ENCODE peak calls at places on chromosomes 16 and 17, in seven cellular contexts. T, M, W, E, P, I and S are unnamed samples.
A peak's percentile ranks its signal among the peaks of the same experiment; 100 is the strongest.

GRCh38 chr16:66705790-66706505 is 9.4 kb upstream of the CMTM4 start:
- DNase-seq in M (no peak), E (no peak), P (peak; percentile 89), T (no peak), W (no peak), I (no peak), S (no peak)

GRCh38 chr17:4513113-4514032 is 14.7 kb downstream of the SPNS2 start:
- DNase-seq in P (no peak), M (peak; percentile 19), T (no peak), W (no peak), I (no peak), E (no peak), S (no peak)

GRCh38 chr17:45391291-45391690 is 41.4 kb downstream of the ARHGAP27 start:
- DNase-seq in I (no peak), P (no peak), T (no peak), M (no peak), W (no peak), E (no peak), S (no peak)

GRCh38 chr17:79803421-79803996 is 6.6 kb upstream of the CBX8 start:
- DNase-seq in P (no peak), M (no peak), E (no peak), T (no peak), I (no peak), W (no peak), S (no peak)

GRCh38 chr17:41962111-41962510 is 4.5 kb upstream of the CNP start:
- DNase-seq in P (no peak), E (no peak), M (no peak), I (no peak), W (no peak), T (no peak), S (no peak)

GRCh38 chr16:27311449-27311831 is 2.3 kb upstream of the IL4R start:
- DNase-seq in W (no peak), P (no peak), I (no peak), M (no peak), E (no peak), T (no peak), S (no peak)

GRCh38 chr17:45896803-45897693 is 2.7 kb downstream of the MAPT start:
- DNase-seq in M (no peak), P (no peak), T (no peak), I (peak; percentile 73), E (no peak), W (no peak), S (no peak)

GRCh38 chr17:78746263-78746948 is 35.7 kb downstream of the CYTH1 start:
- DNase-seq in W (no peak), M (no peak), T (no peak), P (no peak), E (peak; percentile 42), I (no peak), S (no peak)

GRCh38 chr16:85924675-85925074 is 25.7 kb downstream of the IRF8 start:
- DNase-seq in E (no peak), I (no peak), M (peak; percentile 14), W (no peak), P (no peak), T (no peak), S (no peak)

GRCh38 chr16:67016681-67017450 is 12.1 kb upstream of the CBFB start:
- DNase-seq in W (no peak), P (peak; percentile 69), M (no peak), T (peak; percentile 30), I (no peak), E (no peak), S (no peak)

GRCh38 chr17:68320943-68321557 is 29.8 kb downstream of the ARSG start:
- DNase-seq in P (no peak), W (no peak), T (no peak), E (no peak), I (no peak), M (no peak), S (no peak)

GRCh38 chr16:8656376-8656775 is 18.0 kb upstream of the ABAT start:
- DNase-seq in W (no peak), P (no peak), M (no peak), E (no peak), T (no peak), I (no peak), S (no peak)

GRCh38 chr16:8660841-8661301 is 13.5 kb upstream of the ABAT start:
- DNase-seq in P (no peak), W (peak; percentile 24), E (peak; percentile 71), M (peak; percentile 78), I (peak; percentile 84), T (peak; percentile 72), S (peak; percentile 21)

GRCh38 chr16:8649829-8650554 is 24.4 kb upstream of the ABAT start:
- DNase-seq in E (peak; percentile 29), M (no peak), T (no peak), I (no peak), P (no peak), W (no peak), S (no peak)

GRCh38 chr16:8655184-8655717 is 19.2 kb upstream of the ABAT start:
- DNase-seq in M (no peak), I (peak; percentile 63), E (peak; percentile 73), P (no peak), W (no peak), T (no peak), S (no peak)
- TF ChIP-seq CTCF in M (no peak), I (peak; percentile 78), E (peak; percentile 92), P (no peak), W (peak; percentile 54), T (no peak), S (peak; percentile 50)

GRCh38 chr16:51149251-51149661 is 1.8 kb downstream of the SALL1 start:
- DNase-seq in I (no peak), P (no peak), E (no peak), T (no peak), W (no peak), M (no peak), S (no peak)

GRCh38 chr16:51147776-51148673 is 3.0 kb downstream of the SALL1 start:
- DNase-seq in P (no peak), M (no peak), I (no peak), T (no peak), E (no peak), W (no peak), S (no peak)

GRCh38 chr16:51144203-51144602 is 6.9 kb downstream of the SALL1 start:
- DNase-seq in E (no peak), W (no peak), P (no peak), M (no peak), I (no peak), T (no peak), S (no peak)

GRCh38 chr16:51148674-51149228 is 2.3 kb downstream of the SALL1 start:
- DNase-seq in E (no peak), I (no peak), M (no peak), T (no peak), P (no peak), W (no peak), S (no peak)

GRCh38 chr16:51146256-51146924 is 4.7 kb downstream of the SALL1 start:
- DNase-seq in I (no peak), M (no peak), W (no peak), T (no peak), E (no peak), P (no peak), S (no peak)
- TF ChIP-seq CTCF in I (peak; percentile 41), M (no peak), W (peak; percentile 72), T (no peak), E (peak; percentile 44), P (no peak), S (peak; percentile 45)

DNA sequence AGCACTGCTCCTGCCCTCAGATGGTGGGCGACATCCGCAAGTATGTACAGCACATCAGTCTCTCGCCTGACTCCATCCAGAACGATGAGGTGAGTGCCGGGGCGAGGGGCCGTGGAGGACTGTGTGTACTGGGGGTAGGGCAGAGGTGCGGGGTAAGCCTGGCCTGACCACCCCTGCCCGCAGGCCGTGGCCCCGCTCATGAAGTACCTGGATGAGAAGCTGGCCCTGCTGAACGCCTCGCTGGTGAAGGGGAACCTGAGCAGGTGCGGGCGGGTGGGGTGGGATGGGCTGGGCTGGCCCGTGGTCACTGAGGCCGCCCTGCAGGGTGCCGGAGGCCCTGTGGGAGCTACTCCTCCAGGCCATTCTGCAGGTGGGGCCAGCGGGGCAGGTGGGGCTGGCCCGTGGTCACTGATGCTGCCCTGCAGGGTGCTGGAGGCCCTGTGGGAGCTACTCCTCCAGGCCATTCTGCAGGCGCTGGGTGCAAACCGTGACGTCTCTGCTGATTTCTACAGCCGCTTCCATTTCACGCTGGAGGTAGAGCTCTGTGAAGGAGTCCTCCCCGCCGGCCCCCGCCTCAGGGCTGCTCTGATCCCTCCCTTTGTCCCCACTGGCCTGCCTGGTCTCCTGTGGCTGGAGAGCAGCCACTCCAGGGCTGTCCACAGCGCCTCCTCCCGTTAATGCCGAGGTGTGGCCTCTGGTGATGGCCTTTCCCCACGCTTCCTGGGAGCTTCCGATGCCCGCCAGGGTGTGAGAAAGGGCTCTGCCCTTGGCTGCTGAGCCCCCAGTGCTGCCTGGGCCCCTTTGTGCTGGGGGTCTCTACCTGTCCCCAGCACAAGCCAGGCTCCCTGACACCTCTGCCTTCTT is 5.0 kb downstream of the TSR3 start:
- DNase-seq in T (no peak), I (no peak), E (no peak), M (no peak), P (no peak), W (no peak), S (no peak)
- TF ChIP-seq CTCF in T (no peak), I (peak; percentile 24), E (peak; percentile 16), M (peak; percentile 20), P (no peak), W (no peak), S (peak; percentile 14)

GRCh38 chr16:12575288-12575687 is 228.4 kb downstream of the CPPED1 start:
- DNase-seq in W (no peak), E (no peak), I (no peak), P (no peak), T (no peak), M (no peak), S (no peak)

GRCh38 chr16:12576878-12577277 is 226.8 kb downstream of the CPPED1 start:
- DNase-seq in E (no peak), P (no peak), T (peak; percentile 31), W (no peak), M (no peak), I (no peak), S (no peak)

GRCh38 chr16:12580809-12581208 is 222.9 kb downstream of the CPPED1 start:
- DNase-seq in E (no peak), I (no peak), P (no peak), W (no peak), M (no peak), T (no peak), S (no peak)

GRCh38 chr16:12574721-12575120 is 229.0 kb downstream of the CPPED1 start:
- DNase-seq in W (no peak), I (no peak), T (no peak), M (no peak), E (no peak), P (no peak), S (no peak)

DNA sequence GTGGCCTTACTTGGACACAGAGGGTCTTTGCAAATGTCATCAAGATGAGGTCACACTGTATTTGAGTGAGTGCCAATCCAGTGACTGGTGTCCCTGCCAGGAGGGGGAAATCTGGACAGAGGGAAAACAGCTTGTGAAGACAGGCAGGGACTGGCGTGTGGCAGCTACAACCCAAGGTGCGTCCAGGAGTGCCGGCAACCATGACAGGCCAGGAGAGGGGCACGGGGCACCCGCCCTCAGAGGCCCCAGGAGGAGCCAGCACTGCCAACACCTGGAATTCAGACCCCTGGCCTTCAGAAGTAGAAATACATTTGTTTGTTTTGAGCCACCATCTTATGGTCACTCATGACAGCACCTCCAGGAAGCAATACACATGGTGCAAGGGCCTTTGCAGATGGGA is 225.7 kb downstream of the CPPED1 start:
- DNase-seq in I (no peak), M (no peak), P (no peak), E (no peak), T (no peak), W (no peak), S (no peak)
- TF ChIP-seq CTCF in I (no peak), M (no peak), P (no peak), E (no peak), T (no peak), W (no peak), S (no peak)

GRCh38 chr16:88088161-88088581 is 136.9 kb downstream of the BANP start:
- DNase-seq in E (no peak), I (no peak), T (no peak), M (no peak), P (no peak), W (no peak), S (no peak)
- TF ChIP-seq CTCF in E (no peak), I (no peak), T (no peak), M (no peak), P (no peak), W (no peak), S (no peak)